ENCODE peak calls at places on chromosome 4, in four cellular contexts. Z is fibroblast of lung, W is body of pancreas, N is sigmoid colon. Q is an unnamed sample.

GRCh38 chr4:139528377-139529005 is 27.5 kb downstream of the SETD7 start:
- DNase-seq in N (peak; percentile 89), W (peak; percentile 22), Z (peak; percentile 95), Q (peak; percentile 95)

GRCh38 chr4:28702571-28702970 is 1841.9 kb downstream of the STIM2 start:
- DNase-seq in N (no peak), W (no peak), Z (no peak), Q (peak; percentile 10)

GRCh38 chr4:45453258-45453841 is 670.5 kb downstream of the GABRG1 start:
- DNase-seq in W (no peak), N (no peak), Z (peak; percentile 49), Q (peak; percentile 34)

GRCh38 chr4:163816494-163816893 is 322.0 kb downstream of the TMA16 start:
- DNase-seq in Z (no peak), W (no peak), N (no peak), Q (no peak)

GRCh38 chr4:96293806-96294205 is 453.9 kb downstream of the PDHA2 start:
- DNase-seq in N (no peak), Z (no peak), W (no peak), Q (no peak)

GRCh38 chr4:159366966-159367365 is 264.1 kb downstream of the RAPGEF2 start:
- DNase-seq in W (no peak), N (no peak), Z (no peak), Q (no peak)

GRCh38 chr4:3525532-3526430 is 6.4 kb downstream of the LRPAP1 start:
- DNase-seq in Z (no peak), W (no peak), N (peak; percentile 48), Q (no peak)

GRCh38 chr4:162952232-162952631 is 214.5 kb downstream of the NAF1 start:
- DNase-seq in Z (no peak), W (no peak), N (no peak), Q (peak; percentile 12)

GRCh38 chr4:74057588-74057987 is 19.1 kb upstream of the CXCL3 start:
- DNase-seq in Z (no peak), W (no peak), N (no peak), Q (no peak)

GRCh38 chr4:38605181-38605764 is 58.7 kb upstream of the KLF3 start:
- DNase-seq in Z (no peak), N (no peak), W (no peak), Q (no peak)

GRCh38 chr4:78057135-78057599 is at the start of gene FRAS1:
- DNase-seq in N (peak; percentile 68), Z (peak; percentile 30), W (peak; percentile 62), Q (peak; percentile 27)

GRCh38 chr4:130747842-130748241 is 1651.9 kb downstream of the C4orf33 start:
- DNase-seq in Z (peak; percentile 32), N (no peak), W (no peak), Q (peak; percentile 1)
- TF ChIP-seq CTCF in Z (no peak), N (no peak), W (peak; percentile 47), Q (peak; percentile 14)

DNA sequence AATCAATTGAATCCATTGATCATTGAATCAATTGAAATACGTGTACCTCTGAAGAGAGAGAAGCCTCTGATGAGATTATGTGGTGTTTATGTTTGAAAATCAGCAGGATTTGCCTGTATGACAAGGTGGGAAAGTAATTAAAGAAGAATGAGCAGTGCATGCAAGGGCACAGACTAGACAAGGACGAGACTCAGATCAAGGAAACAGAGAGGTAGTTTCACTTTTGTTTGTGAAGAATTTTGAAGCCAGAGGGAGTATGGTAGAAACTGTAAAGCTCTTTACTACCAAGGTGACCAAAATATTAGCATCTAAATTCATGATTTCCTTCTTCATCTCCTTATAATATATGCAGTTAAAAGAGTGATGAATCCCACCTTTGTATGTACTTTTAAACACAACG is 1830.0 kb upstream of the IGFBP7 start:
- DNase-seq in W (no peak), N (no peak), Z (no peak), Q (no peak)
- H3K4me3 ChIP-seq in W (no peak overlapping the region), N (no peak overlapping the region), Z (no peak overlapping the region), Q (no peak overlapping the region)

DNA sequence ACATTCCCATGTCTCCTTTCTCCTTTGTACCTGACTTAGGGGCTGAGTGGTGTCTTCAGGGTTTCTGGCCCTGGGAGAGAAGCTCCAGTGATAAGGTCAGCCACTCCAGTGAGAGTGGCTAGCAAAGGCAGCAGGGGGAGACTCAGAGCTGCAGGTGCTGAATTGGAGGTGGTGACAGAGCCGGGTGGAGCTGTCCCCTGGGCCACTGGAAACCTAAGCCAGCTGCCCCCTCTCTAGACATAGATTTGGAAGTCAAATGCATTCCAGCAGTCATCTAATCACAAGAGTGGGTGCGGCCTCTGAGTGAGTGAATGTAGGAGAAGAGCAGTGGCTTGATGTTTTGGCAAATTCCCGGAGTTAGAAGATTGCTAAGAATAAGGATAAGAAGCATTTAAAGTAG is 28.5 kb downstream of the TRIM2 start:
- DNase-seq in N (no peak), Z (no peak), W (peak; percentile 52), Q (no peak)
- TF ChIP-seq CTCF in N (no peak), Z (peak; percentile 8), W (peak; percentile 23), Q (peak; percentile 20)

GRCh38 chr4:41215155-41215554 is 813 bp upstream of the APBB2 start:
- DNase-seq in W (no peak), N (no peak), Z (no peak), Q (no peak)
- H3K4me3 ChIP-seq in W (no peak overlapping the region), N (no peak overlapping the region), Z (no peak overlapping the region), Q (no peak overlapping the region)

DNA sequence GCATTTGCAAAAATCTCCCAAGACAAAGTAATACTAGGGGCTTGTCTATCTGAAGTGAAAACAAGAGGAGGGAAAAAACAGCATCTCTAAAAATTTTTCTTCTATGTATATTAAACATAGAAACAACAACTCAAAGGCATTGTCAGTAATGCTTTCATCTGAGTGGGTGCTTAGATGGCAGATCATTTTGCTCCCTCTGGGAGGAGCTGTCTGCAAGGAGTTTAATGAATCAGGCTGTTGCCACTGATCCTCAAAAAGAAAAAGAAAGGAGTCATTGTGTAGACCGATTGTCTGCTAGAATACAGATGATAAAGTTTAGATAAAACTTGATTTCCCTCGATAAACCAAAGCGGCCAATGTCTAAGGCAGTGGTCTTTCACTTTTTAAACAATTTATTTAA is 49.7 kb upstream of the KLHL8 start:
- DNase-seq in N (no peak), W (peak; percentile 42), Z (peak; percentile 70), Q (peak; percentile 59)
- TF ChIP-seq CTCF in N (peak; percentile 37), W (peak; percentile 76), Z (peak; percentile 57), Q (peak; percentile 66)

DNA sequence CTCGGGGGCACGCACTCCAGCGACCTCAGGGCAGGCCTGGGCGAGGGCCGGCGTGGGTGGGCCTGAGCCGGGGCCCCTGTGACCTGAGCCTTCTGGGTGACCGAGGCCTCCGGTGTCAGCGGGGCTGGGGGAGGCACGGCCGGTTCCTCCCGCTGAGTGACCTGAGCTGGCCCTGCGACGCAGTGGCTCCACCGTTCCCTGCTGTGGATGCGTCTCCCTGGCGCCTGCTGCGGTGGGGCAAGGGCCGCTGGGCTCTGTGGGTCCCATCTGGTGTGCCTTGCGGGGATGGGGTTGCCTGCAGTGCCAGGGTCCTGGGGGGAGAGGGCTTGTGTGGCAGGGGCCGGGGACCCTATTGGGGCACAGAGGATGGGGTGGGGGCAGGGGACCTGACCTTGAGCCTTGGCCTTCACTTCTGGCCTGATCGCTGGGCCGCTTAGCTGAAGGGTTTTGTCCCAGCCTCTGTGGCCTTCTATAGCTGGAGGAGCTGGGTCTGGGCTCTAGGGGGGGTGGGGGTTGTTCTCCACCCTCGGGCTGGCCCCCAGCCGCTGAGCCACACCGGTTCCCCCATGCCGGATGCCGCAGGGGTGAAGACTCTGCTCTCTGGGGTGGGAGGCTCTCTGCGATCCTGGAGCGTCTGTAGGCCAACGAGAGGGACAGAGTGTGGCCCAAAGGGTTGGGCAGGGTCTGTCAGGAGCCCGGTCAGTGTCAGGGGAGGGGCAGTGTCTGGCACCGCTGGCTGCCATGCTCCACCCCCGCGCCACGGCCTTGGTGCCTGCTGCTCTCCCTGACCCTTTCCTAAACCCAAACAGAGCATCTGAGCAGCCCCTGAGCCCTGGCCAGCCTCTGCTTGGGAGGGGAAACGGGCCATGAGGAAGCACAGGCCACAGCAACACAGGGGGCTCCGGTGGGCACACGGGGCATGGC is 2.3 kb downstream of the NAT8L start:
- DNase-seq in Z (no peak), W (no peak), N (no peak), Q (no peak)
- H3K4me3 ChIP-seq in Z (no peak overlapping the region), W (no peak overlapping the region), N (no peak overlapping the region), Q (no peak overlapping the region)

DNA sequence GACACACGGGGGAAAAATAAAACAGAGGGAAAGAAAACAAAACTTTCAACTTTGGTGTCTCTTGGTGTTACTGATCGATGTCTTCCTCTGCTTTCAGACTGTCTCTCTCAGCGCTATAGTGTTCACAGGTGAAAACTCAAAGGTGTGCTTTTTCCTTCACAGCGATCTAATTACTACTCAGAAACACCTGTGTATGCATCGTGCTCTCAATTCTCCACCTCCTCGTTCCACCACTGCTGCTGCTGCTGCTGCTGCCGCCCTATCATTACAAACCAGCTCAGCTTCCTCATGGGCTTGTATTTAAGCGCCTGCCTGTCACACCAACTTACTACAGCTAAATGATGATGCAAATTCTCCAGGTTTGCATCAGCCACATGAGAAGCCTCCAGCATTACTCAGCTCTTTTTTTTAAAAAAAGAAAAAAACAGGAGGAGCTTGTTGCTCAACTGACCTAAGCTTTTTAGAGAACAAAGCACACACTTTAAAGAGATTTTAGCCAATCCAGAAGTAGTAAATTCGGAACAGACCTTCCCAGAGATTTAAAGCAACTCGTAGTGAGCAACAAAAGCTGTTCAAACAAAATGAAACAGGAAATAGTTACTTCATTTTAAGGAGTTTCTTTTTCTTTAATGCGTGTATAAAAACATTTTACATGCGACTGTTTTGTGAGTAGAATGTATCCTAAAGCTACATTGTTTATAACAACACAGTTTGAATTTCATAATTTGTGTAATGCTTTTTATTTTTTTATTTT is at the start of gene SLC7A11:
- DNase-seq in W (peak; percentile 87), N (no peak), Z (peak; percentile 99), Q (peak; percentile 98)
- TF ChIP-seq CTCF in W (peak; percentile 43), N (no peak), Z (no peak), Q (no peak)

GRCh38 chr4:153471691-153472080 is 5.5 kb downstream of the TMEM131L start:
- DNase-seq in Z (no peak), W (peak; percentile 30), N (no peak), Q (no peak)

GRCh38 chr4:153467897-153468262 is 1.7 kb downstream of the TMEM131L start:
- DNase-seq in W (no peak), N (no peak), Z (peak; percentile 46), Q (no peak)

GRCh38 chr4:153468587-153468986 is 2.4 kb downstream of the TMEM131L start:
- DNase-seq in W (no peak), N (no peak), Z (no peak), Q (no peak)

GRCh38 chr4:153474251-153474650 is 8.1 kb downstream of the TMEM131L start:
- DNase-seq in N (no peak), Z (no peak), W (no peak), Q (no peak)

DNA sequence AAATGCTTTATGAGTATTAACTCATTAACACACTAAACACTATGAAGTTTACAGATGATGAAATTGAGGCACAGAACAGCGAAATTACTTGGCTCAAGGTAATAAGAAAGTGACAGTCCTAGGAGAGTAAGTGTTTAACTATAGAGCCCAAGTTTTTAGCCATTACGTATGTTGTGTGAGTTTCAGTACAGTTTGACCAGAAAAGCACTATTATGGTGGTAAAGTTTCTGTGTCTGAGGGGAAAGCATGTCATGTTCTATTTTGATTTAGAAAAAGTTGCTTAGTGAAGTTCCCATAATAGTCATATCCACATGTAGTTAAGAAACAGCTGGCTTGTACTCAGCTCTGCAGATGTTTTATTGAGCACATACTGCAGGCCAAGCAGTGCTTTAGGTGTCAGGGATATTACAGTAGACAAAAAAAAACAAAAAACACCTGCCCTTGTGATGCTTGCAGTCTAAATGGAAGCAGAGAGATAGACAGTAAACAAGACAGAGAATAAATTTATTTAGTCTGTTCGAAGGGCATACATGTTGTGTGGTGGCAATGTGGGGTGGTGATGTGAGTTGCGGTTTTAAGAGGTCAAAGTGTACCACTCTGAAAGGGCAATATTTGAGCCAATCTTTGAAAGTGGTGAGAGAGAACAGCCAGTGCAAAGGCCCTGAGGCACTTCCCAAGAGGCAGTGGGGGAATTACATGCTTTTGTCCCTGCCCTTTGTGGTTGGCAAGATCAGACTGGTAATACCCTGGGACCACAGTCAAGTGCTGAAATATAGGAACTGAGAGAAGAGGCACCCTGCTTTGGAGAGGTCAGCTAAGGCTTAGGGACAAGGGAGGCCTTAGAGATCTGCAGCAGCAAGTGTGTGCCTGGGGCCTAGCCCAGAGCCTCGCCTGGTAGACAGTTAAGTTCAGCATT is 6.2 kb downstream of the TMEM131L start:
- DNase-seq in N (no peak), W (no peak), Z (no peak), Q (no peak)
- H3K4me3 ChIP-seq in N (no peak overlapping the region), W (no peak overlapping the region), Z (no peak overlapping the region), Q (no peak overlapping the region)